ENCODE peak calls at places on chromosomes 11 and 22, in eight cellular contexts. P, X, D, K, G, Y, S and M are unnamed samples. For H3K9me3, the result is how much of the 10 kb centered on the place peaks cover.

GRCh38 chr11:965206-965775 is 39.6 kb downstream of the AP2A2 start:
- DNase-seq in P (no peak), X (no peak), D (no peak), K (no peak), G (no peak), Y (no peak), S (no peak), M (no peak)

GRCh38 chr11:9716275-9717039 is 52.6 kb downstream of the SWAP70 start:
- DNase-seq in P (peak), X (no peak), D (no peak), K (no peak), G (no peak), Y (no peak), S (no peak), M (no peak)

GRCh38 chr11:120235024-120235628 is 4.8 kb upstream of the POU2F3 start:
- DNase-seq in P (peak), X (peak), D (peak), K (peak), G (peak), Y (no peak), S (no peak), M (peak)

GRCh38 chr11:128036556-128037093 is 550.7 kb downstream of the ETS1 start:
- DNase-seq in P (peak), X (no peak), D (no peak), K (no peak), G (no peak), Y (no peak), S (no peak), M (no peak)

GRCh38 chr11:104254347-104254746 is 90.4 kb upstream of the PDGFD start:
- DNase-seq in P (peak), X (peak), D (peak), K (peak), G (peak), Y (peak), S (no peak), M (peak)

GRCh38 chr11:16364250-16364649 is 7.9 kb upstream of the SOX6 start:
- DNase-seq in P (no peak), X (no peak), D (no peak), K (no peak), G (no peak), Y (no peak), S (no peak), M (no peak)

GRCh38 chr11:19323502-19323901 is 82.8 kb upstream of the E2F8 start:
- DNase-seq in P (no peak), X (no peak), D (no peak), K (no peak), G (no peak), Y (no peak), S (no peak), M (no peak)

GRCh38 chr22:28547132-28547842 is 132.4 kb downstream of the TTC28 start:
- DNase-seq in P (peak), X (no peak), D (no peak), K (no peak), G (no peak), Y (no peak), S (no peak), M (no peak)

GRCh38 chr11:16081756-16082531 is 274.4 kb downstream of the SOX6 start:
- DNase-seq in P (no peak), X (no peak), D (no peak), K (no peak), G (no peak), Y (no peak), S (no peak), M (no peak)

GRCh38 chr11:95229199-95230053 is 1.6 kb downstream of the SESN3 start:
- DNase-seq in P (peak), X (no peak), D (peak), K (no peak), G (no peak), Y (no peak), S (no peak), M (no peak)

GRCh38 chr11:95545116-95545875 is 244.3 kb downstream of the FAM76B start:
- DNase-seq in P (peak), X (no peak), D (no peak), K (no peak), G (no peak), Y (no peak), S (no peak), M (no peak)

GRCh38 chr22:19291580-19292261 is at the start of gene CLTCL1:
- DNase-seq in P (peak), X (peak), D (peak), K (peak), G (peak), Y (peak), S (no peak), M (peak)

DNA sequence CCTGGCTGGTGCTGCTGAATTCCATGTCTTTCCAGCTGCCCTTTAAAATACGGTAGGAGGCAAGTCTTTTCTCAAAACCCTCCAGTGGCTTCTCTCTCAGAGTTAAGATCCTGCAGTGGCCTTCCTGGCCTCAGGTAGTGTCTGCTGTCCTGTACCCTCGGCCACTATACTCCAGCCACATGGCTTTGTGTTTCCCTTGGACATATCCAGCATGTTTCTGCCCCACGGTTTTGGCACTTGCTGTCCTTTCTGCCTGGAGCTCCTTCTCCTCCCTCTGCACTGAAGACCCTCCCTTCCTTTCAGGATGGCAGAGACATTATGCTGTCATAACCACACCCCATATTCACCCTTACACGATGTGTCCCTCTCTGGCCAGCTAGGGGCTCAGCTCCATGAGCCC is 76.5 kb upstream of the B3GAT1 start:
- DNase-seq in P (no peak), X (no peak), D (no peak), K (no peak), G (no peak), Y (no peak), S (no peak), M (no peak)
- H3K9me3 ChIP-seq in P (under half), X (under half), D (under half), K (under half), G (under half), Y (under half), S (under half), M (under half)

GRCh38 chr11:60363542-60364525 is 14.5 kb upstream of the MS4A7 start:
- DNase-seq in P (peak), X (no peak), D (peak), K (peak), G (peak), Y (no peak), S (no peak), M (peak)

GRCh38 chr11:60357771-60358170 is 20.6 kb upstream of the MS4A7 start:
- DNase-seq in P (no peak), X (no peak), D (no peak), K (no peak), G (no peak), Y (no peak), S (no peak), M (no peak)

GRCh38 chr11:60360621-60361020 is 17.7 kb upstream of the MS4A7 start:
- DNase-seq in P (no peak), X (no peak), D (no peak), K (no peak), G (no peak), Y (no peak), S (no peak), M (peak)
- H3K9me3 ChIP-seq in P (under half), X (under half), D (under half), K (under half), G (under half), Y (under half), S (under half), M (under half)

DNA sequence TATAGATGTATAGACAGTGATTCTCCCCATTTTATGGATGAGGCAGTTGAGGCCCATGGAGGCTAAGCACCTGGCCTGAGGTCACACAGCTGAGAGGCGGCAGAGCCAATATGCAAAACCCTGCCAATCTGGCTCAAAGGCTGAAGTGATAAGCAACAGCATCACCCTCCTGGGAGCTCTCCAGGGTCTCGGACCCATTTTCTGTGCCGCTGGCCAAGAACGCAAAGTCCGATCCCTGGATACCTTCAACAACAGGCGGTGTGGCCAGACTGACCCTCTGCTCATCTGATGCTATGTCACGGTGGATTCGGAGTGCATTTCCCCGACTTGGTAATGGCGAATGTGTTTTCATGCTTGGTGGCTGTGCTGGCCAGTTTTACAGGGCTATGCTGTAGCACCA is 595.0 kb downstream of the TBC1D22A start:
- DNase-seq in P (no peak), X (no peak), D (no peak), K (no peak), G (no peak), Y (no peak), S (no peak), M (no peak)
- H3K9me3 ChIP-seq in P (under half), X (under half), D (under half), K (under half), G (under half), Y (under half), S (under half), M (under half)

GRCh38 chr11:97908354-97908753 is 1112.4 kb upstream of the CNTN5 start:
- DNase-seq in P (no peak), X (no peak), D (no peak), K (no peak), G (no peak), Y (no peak), S (no peak), M (no peak)

GRCh38 chr11:97909544-97910394 is 1111.0 kb upstream of the CNTN5 start:
- DNase-seq in P (peak), X (no peak), D (no peak), K (no peak), G (no peak), Y (no peak), S (no peak), M (no peak)

DNA sequence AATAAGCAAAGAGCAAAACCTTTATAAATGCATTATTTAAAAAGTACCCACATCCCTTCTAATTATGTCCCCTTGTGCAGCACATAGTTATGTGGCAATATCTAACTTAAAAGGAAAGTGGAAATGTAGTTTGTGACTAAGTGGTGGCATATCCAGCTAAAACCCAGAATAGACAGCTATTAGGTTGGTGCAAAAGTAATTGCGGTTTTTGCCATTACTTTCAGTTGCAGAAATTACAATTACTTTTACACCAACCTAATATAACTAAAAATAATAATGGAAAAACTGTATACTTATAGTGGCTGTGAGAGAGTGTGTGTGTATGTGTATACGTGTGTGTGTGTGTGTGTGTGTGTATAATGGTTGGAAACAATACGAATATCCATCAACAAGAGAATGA is 1108.1 kb upstream of the CNTN5 start:
- DNase-seq in P (no peak), X (no peak), D (no peak), K (no peak), G (no peak), Y (no peak), S (no peak), M (no peak)
- H3K9me3 ChIP-seq in P (under half), X (under half), D (under half), K (under half), G (under half), Y (under half), S (under half), M (under half)

GRCh38 chr22:47888807-47889206 is 1126.4 kb downstream of the TBC1D22A start:
- DNase-seq in P (no peak), X (no peak), D (no peak), K (no peak), G (no peak), Y (no peak), S (no peak), M (no peak)

DNA sequence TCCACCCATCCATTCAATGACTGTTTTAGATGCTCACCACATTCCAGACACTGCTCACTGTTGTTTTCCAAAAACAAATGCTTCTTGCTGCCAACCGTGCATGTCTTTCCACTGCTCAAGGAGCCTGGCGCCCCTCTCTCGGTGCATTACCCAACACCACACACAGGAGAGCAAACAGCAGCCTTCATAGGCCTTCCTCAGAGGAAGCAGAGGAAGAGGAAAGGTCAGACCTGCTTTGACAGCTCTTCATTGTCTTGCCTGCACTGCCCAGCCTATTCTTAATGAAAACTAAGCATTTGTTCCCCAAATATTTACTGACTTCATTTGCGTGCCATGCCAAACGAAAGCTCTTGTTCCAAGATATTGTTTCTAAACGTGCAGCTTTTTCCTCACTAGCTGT is 1129.2 kb downstream of the TBC1D22A start:
- DNase-seq in P (no peak), X (no peak), D (no peak), K (no peak), G (no peak), Y (no peak), S (no peak), M (no peak)
- H3K9me3 ChIP-seq in P (under half), X (under half), D (under half), K (under half), G (under half), Y (under half), S (under half), M (under half)

DNA sequence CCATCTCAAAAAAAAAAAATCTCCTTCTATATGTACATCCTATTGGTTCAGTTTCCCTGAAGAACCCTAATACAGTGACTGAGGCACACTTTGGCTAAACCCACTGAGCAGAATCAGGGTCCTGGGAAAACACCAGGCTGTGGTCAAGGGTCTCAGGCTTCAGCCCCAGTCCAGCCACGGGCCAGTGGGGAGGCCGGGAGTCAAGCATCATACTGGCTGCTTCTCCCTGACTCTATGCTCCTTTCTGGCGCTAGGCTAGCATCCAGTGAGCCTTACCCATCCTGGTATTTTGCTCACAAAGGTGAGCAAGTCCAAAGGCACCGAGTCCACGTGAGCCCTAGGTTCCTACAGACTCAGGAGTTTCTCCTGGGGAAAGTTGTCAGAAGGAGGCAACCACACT is 752.5 kb downstream of the BRD1 start:
- DNase-seq in P (no peak), X (peak), D (no peak), K (no peak), G (no peak), Y (no peak), S (no peak), M (no peak)
- H3K9me3 ChIP-seq in P (under half), X (under half), D (under half), K (under half), G (under half), Y (under half), S (under half), M (under half)

DNA sequence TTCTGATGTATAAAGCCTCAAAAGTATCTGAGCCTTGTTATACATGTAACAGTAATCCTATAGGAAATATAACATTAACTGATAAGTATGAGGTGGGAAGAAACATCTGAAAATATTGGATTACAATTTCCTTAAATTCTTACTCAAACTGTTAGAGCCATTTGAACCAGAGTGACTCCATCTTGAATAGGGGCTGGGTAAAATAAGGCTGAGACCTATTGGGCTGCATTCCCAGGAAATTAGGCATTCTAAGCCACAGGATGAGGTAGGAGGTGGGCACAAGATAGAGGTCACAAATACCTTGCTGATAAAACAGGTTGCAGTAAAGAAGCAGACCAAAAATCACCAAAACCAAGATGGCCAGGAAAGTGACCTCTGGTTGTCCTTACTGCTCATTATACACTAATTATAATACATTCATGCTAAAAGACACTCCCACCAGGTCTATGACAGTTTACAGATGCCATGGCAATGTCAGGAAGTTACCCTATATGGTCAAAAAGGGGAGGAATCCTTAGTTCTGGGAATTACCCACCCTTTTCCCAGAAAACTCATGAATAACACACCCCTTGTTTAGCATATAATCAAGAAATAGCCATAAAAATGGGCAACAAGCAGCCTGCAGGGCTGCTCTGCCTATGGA is 114.9 kb downstream of the PGR start:
- DNase-seq in P (no peak), X (no peak), D (no peak), K (no peak), G (no peak), Y (no peak), S (no peak), M (no peak)
- H3K9me3 ChIP-seq in P (under half), X (under half), D (under half), K (under half), G (under half), Y (under half), S (under half), M (under half)